ENCODE peak calls at places on chromosomes 5 and 9, in four cellular contexts. I is GM12865, L is tibial artery, S is Right ventricle myocardium superior. M is an unnamed sample.

GRCh38 chr9:110623462-110624025 is 44.0 kb upstream of the SVEP1 start:
- DNase-seq in L (peak), I (peak), S (no peak), M (no peak)

GRCh38 chr9:126215486-126215885 is 111.1 kb upstream of the MVB12B start:
- DNase-seq in S (no peak), I (no peak), L (no peak), M (no peak)

GRCh38 chr5:120631611-120632010 is 167.5 kb downstream of the PRR16 start:
- DNase-seq in S (no peak), L (no peak), I (no peak), M (no peak)

GRCh38 chr9:93184439-93185221 is 691 bp downstream of the WNK2 start:
- DNase-seq in L (no peak), I (no peak), S (no peak), M (no peak)

GRCh38 chr9:120358877-120359276 is 221.1 kb downstream of the CDK5RAP2 start:
- DNase-seq in S (no peak), I (no peak), L (no peak), M (no peak)

GRCh38 chr5:63131618-63132285 is 553.1 kb downstream of the LRRC70 start:
- DNase-seq in L (no peak), I (no peak), S (no peak), M (no peak)

GRCh38 chr9:98538626-98539031 is 170.1 kb downstream of the GABBR2 start:
- DNase-seq in L (no peak), S (no peak), I (no peak), M (no peak)

GRCh38 chr5:62562867-62563266 is 15.8 kb upstream of the LRRC70 start:
- DNase-seq in I (no peak), S (no peak), L (no peak), M (no peak)

GRCh38 chr9:120524038-120524437 is 55.9 kb downstream of the CDK5RAP2 start:
- DNase-seq in L (no peak), S (no peak), I (no peak), M (no peak)

GRCh38 chr5:17302138-17302537 is 84.7 kb downstream of the BASP1 start:
- DNase-seq in S (no peak), L (no peak), I (no peak), M (no peak)

GRCh38 chr5:135393691-135394090 is 5.3 kb downstream of the MACROH2A1 start:
- DNase-seq in I (no peak), S (no peak), L (no peak), M (no peak)

GRCh38 chr9:132486706-132487350 is 76.8 kb downstream of the CFAP77 start:
- DNase-seq in S (no peak), I (peak), L (no peak), M (no peak)

GRCh38 chr9:129994947-129995346 is 48.0 kb downstream of the FNBP1 start:
- DNase-seq in I (no peak), S (no peak), L (no peak), M (no peak)

GRCh38 chr9:105376893-105377292 is 70.9 kb upstream of the FSD1L start:
- DNase-seq in I (no peak), L (no peak), S (no peak), M (no peak)

GRCh38 chr5:132422720-132423442 is 53.4 kb downstream of the SLC22A5 start:
- DNase-seq in L (no peak), S (peak), I (peak), M (no peak)

GRCh38 chr5:88880196-88880595 is 2.8 kb downstream of the MEF2C start:
- DNase-seq in S (no peak), I (no peak), L (no peak), M (no peak)

GRCh38 chr9:126336350-126337335 is 10.0 kb downstream of the MVB12B start:
- DNase-seq in S (no peak), L (no peak), I (no peak), M (no peak)

GRCh38 chr9:12185856-12186255 is 507.3 kb upstream of the TYRP1 start:
- DNase-seq in I (no peak), S (no peak), L (no peak), M (no peak)

GRCh38 chr5:36193746-36194145 is 41.8 kb downstream of the SKP2 start:
- DNase-seq in S (no peak), I (no peak), L (no peak), M (no peak)

GRCh38 chr5:71681282-71681681 is 37.8 kb upstream of the CARTPT start:
- DNase-seq in S (no peak), L (no peak), I (no peak), M (no peak)

GRCh38 chr9:129823934-129824601 is at the start of gene TOR1A:
- DNase-seq in I (peak), L (peak), S (peak), M (peak)

GRCh38 chr9:87148391-87149237 is 201.3 kb upstream of the GAS1 start:
- DNase-seq in I (no peak), S (peak), L (peak), M (peak)

GRCh38 chr5:147578228-147579024 is 68.6 kb upstream of the DPYSL3 start:
- DNase-seq in S (no peak), L (no peak), I (peak), M (no peak)

GRCh38 chr9:137156567-137157375 is 13.1 kb downstream of the LRRC26 start:
- DNase-seq in I (peak), L (no peak), S (no peak), M (no peak)

GRCh38 chr9:136014928-136015633 is 53.9 kb upstream of the UBAC1 start:
- DNase-seq in S (no peak), I (no peak), L (peak), M (peak)

GRCh38 chr5:147763791-147764525 is 18.6 kb downstream of the JAKMIP2 start:
- DNase-seq in I (no peak), L (no peak), S (no peak), M (no peak)

GRCh38 chr5:311963-312362 is 9.6 kb upstream of the AHRR start:
- DNase-seq in S (no peak), L (no peak), I (no peak), M (no peak)

GRCh38 chr9:81671880-81672280 is 17.5 kb downstream of the TLE1 start:
- DNase-seq in S (peak), L (peak), I (no peak), M (peak)

GRCh38 chr5:37888476-37888875 is 48.6 kb upstream of the GDNF start:
- DNase-seq in I (no peak), S (no peak), L (no peak), M (no peak)

GRCh38 chr9:134724231-134724911 is 82.8 kb downstream of the COL5A1 start:
- DNase-seq in I (no peak), S (peak), L (no peak), M (no peak)

M was measured in ascending aorta.